ENCODE peak calls at places on chromosomes 11 and 22, in eight cellular contexts. R is heart right ventricle, M is neural progenitor cell, Z is Karpas-422, Y is mammary epithelial cell, A is H1, L is Panc1, O is body of pancreas. U is an unnamed sample.

GRCh38 chr11:7019500-7020182 is 505 bp downstream of the ZNF214 start:
- DNase-seq in R (peak; percentile 21), M (peak; percentile 67), Z (no peak), Y (peak; percentile 3), A (no peak), L (no peak), O (peak; percentile 8), U (no peak)

GRCh38 chr11:127098684-127099083 is 98.1 kb upstream of the KIRREL3 start:
- DNase-seq in R (no peak), M (peak; percentile 61), Z (no peak), Y (no peak), A (no peak), L (no peak), O (no peak), U (no peak)

GRCh38 chr11:120651836-120652235 is 140.3 kb downstream of the GRIK4 start:
- DNase-seq in R (no peak), M (no peak), Z (no peak), Y (no peak), A (no peak), L (no peak), O (no peak), U (no peak)

GRCh38 chr11:130246270-130246669 is 68.4 kb downstream of the ZBTB44 start:
- DNase-seq in R (no peak), M (no peak), Z (no peak), Y (no peak), A (no peak), L (no peak), O (no peak), U (no peak)

GRCh38 chr11:57890521-57890920 is 128.9 kb downstream of the CTNND1 start:
- DNase-seq in R (no peak), M (no peak), Z (no peak), Y (no peak), A (no peak), L (no peak), O (no peak), U (no peak)

GRCh38 chr22:43094551-43094950 is 5.4 kb upstream of the TTLL1 start:
- DNase-seq in R (no peak), M (no peak), Z (no peak), Y (no peak), A (no peak), L (no peak), O (no peak), U (no peak)

GRCh38 chr22:31537019-31537535 is 40.7 kb downstream of the SFI1 start:
- DNase-seq in R (no peak), M (no peak), Z (no peak), Y (no peak), A (no peak), L (no peak), O (no peak), U (no peak)

GRCh38 chr11:112364962-112365481 is 104.4 kb upstream of the PLET1 start:
- DNase-seq in R (no peak), M (no peak), Z (no peak), Y (no peak), A (no peak), L (peak; percentile 27), O (no peak), U (peak; percentile 86)

GRCh38 chr11:128555606-128556005 is 31.8 kb downstream of the ETS1 start:
- DNase-seq in R (no peak), M (peak; percentile 29), Z (no peak), Y (no peak), A (no peak), L (no peak), O (no peak), U (no peak)

GRCh38 chr11:24496728-24497396 is at the start of gene LUZP2:
- DNase-seq in R (peak; percentile 6), M (peak; percentile 88), Z (no peak), Y (peak; percentile 28), A (peak; percentile 57), L (no peak), O (peak; percentile 2), U (no peak)

GRCh38 chr11:1746516-1746931 is 3.9 kb downstream of the IFITM10 start:
- DNase-seq in R (peak; percentile 32), M (no peak), Z (no peak), Y (peak; percentile 89), A (no peak), L (no peak), O (no peak), U (no peak)

DNA sequence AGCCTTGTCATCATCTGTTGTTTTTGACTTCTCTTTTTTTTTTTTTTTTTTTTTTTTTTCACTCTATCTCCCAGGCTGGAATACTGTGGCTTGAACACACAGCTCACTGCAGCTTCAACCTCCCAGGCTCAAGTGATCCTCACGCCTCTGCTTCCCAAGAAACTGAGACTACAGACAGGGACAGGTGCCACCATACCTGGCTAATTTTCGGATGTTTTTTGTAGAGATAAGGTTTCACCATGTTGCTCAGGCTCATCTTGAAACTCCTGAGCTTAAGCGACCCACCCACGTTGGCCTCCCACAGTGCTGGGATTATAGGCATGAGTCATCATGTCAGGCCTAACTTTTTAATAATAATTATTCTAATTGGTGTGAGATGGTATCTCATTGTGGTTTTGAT is 51.2 kb upstream of the OR9G4 start:
- DNase-seq in R (no peak), M (no peak), Z (no peak), Y (no peak), A (no peak), L (no peak), O (no peak), U (no peak)
- H3K27ac ChIP-seq in R (no peak overlapping the region), M (no peak overlapping the region), Z (no peak overlapping the region), Y (no peak overlapping the region), A (no peak overlapping the region), L (no peak overlapping the region), O (no peak overlapping the region), U (no peak overlapping the region)

GRCh38 chr11:63574856-63575602 is 11.8 kb upstream of the PLAAT2 start:
- DNase-seq in R (no peak), M (no peak), Z (no peak), Y (no peak), A (no peak), L (no peak), O (no peak), U (no peak)
- H3K27ac ChIP-seq in R (peak overlapping the region; percentile 28), M (no peak overlapping the region), Z (no peak overlapping the region), Y (no peak overlapping the region), A (no peak overlapping the region), L (peak overlapping the region; percentile 62), O (no peak overlapping the region), U (peak overlapping the region; percentile 51)

GRCh38 chr11:125890447-125891100 is 3.1 kb downstream of the HYLS1 start:
- DNase-seq in R (no peak), M (no peak), Z (no peak), Y (no peak), A (no peak), L (no peak), O (no peak), U (no peak)

GRCh38 chr11:125892071-125892470 is 4.6 kb downstream of the HYLS1 start:
- DNase-seq in R (no peak), M (no peak), Z (no peak), Y (peak; percentile 44), A (no peak), L (peak; percentile 67), O (no peak), U (no peak)

GRCh38 chr11:125883375-125883774 is 4.1 kb upstream of the HYLS1 start:
- DNase-seq in R (no peak), M (no peak), Z (no peak), Y (no peak), A (no peak), L (no peak), O (no peak), U (no peak)

GRCh38 chr11:125886997-125887372 is 483 bp upstream of the HYLS1 start:
- DNase-seq in R (peak; percentile 48), M (no peak), Z (peak; percentile 65), Y (peak; percentile 66), A (no peak), L (no peak), O (peak; percentile 24), U (no peak)

DNA sequence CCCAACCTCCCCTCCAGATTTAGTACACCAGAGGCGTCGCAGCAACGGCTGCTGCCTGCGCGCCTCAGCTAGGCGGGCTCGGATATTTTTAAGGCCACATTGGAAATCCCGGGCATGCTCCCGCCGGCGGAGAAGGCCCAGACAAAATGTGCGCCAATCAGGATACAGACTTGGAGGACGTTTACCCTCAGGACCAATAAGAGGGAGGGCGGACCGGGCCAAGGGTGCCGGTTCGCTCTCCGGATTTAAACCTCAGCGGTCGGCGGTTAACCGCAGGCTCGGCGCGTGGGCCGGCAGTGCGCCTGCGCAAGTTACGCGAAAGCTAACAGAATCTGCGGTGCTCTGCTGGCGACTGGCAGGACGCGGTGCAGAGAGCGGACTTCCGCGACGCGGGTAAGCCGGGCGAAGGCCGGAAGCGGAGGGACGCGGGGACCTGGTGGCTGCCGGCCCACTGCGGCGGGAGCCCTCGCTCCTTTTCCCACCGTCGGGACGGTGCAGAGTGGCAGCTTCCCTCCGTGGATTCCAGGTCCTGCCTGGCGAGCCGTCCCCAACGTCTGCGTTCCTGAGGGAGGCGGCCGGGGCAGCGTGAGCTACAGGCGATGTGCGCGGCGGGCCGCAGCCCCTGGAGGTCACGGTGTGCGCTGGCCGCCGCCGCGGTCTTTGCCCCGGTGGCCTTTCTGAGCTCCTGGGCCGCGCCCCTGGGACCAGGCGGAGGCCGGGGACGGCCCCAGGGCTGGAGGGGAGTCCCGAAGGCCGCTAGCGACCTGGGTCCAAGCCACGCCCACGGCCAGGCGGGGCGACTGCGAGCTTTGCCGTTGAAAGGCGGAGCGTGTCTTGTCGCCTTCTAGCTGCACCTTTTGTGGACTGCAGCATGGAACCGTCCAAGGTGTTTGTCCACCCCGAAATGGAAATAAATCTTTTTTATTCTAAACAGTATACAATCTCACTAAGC is at the start of gene HYLS1:
- DNase-seq in R (peak; percentile 95), M (peak; percentile 90), Z (peak; percentile 93), Y (peak; percentile 97), A (peak; percentile 84), L (peak; percentile 89), O (peak; percentile 96), U (peak; percentile 89)
- H3K27ac ChIP-seq in R (peak within 1 kb of the TSS; percentile 91), M (no peak within 1 kb of the TSS), Z (peak within 1 kb of the TSS; percentile 30), Y (peak within 1 kb of the TSS; percentile 62), A (peak within 1 kb of the TSS; percentile 77), L (peak within 1 kb of the TSS; percentile 96), O (peak within 1 kb of the TSS; percentile 79), U (peak within 1 kb of the TSS; percentile 74)

GRCh38 chr11:93846411-93846810 is 4.0 kb downstream of the VSTM5 start:
- DNase-seq in R (no peak), M (no peak), Z (no peak), Y (no peak), A (no peak), L (no peak), O (no peak), U (no peak)

GRCh38 chr11:93849751-93850584 is 450 bp downstream of the VSTM5 start:
- DNase-seq in R (peak; percentile 37), M (peak; percentile 38), Z (no peak), Y (peak; percentile 1), A (no peak), L (no peak), O (peak; percentile 31), U (no peak)

GRCh38 chr11:93852242-93852641 is 1.8 kb upstream of the VSTM5 start:
- DNase-seq in R (no peak), M (no peak), Z (no peak), Y (no peak), A (no peak), L (no peak), O (no peak), U (no peak)

GRCh38 chr11:93849201-93849600 is 1.2 kb downstream of the VSTM5 start:
- DNase-seq in R (no peak), M (no peak), Z (no peak), Y (no peak), A (no peak), L (no peak), O (no peak), U (no peak)

DNA sequence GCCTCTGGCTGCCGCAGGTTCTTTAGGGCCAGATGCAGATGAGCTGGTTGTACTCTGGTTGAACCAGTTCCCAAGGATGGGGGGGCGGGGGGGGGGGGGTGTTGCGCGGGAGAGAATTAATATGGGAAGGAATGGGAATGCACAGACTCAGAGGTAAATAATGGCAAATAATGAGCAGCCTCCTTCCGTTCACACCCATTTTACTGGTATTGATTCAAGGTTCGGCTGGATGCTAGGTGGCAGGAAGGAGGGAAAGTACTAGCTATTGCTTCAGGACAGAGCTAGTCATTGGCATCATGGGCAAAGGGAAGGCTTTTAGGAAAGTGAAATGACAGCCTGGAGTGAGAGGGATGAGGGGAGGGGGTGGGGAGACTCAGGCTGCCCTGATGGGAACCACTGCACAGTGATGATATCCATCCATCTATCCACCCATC is at the start of gene VSTM5:
- DNase-seq in R (no peak), M (no peak), Z (no peak), Y (no peak), A (no peak), L (no peak), O (no peak), U (no peak)
- H3K27ac ChIP-seq in R (peak within 1 kb of the TSS; percentile 9), M (no peak within 1 kb of the TSS), Z (no peak within 1 kb of the TSS), Y (no peak within 1 kb of the TSS), A (no peak within 1 kb of the TSS), L (no peak within 1 kb of the TSS), O (peak within 1 kb of the TSS; percentile 43), U (no peak within 1 kb of the TSS)